ENCODE peak calls at places on chromosomes 6 and 20, in ten cellular contexts. P is colonic mucosa, L is fibroblast of lung, Y is upper lobe of left lung, Z is body of pancreas, W is prostate gland, R is heart left ventricle, S is heart right ventricle, T is mammary epithelial cell, A is A549. E is an unnamed sample.

GRCh38 chr6:108707328-108707976 is 140.8 kb upstream of the ARMC2 start:
- DNase-seq in P (peak; percentile 38), L (peak; percentile 81), Y (no peak), Z (peak; percentile 33), W (peak; percentile 44), R (no peak), S (no peak), T (no peak), A (no peak), E (peak; percentile 53)

GRCh38 chr20:19784511-19785172 is 26.6 kb downstream of the RIN2 start:
- DNase-seq in P (peak; percentile 73), L (peak; percentile 89), Y (peak; percentile 85), Z (peak; percentile 64), W (peak; percentile 79), R (peak; percentile 76), S (peak; percentile 81), T (peak; percentile 82), A (peak; percentile 68), E (peak; percentile 93)

GRCh38 chr20:35716330-35716729 is 17.1 kb downstream of the ROMO1 start:
- DNase-seq in P (no peak), L (no peak), Y (no peak), Z (no peak), W (no peak), R (no peak), S (no peak), T (no peak), A (no peak), E (no peak)

GRCh38 chr6:15400572-15401004 is 154.7 kb downstream of the JARID2 start:
- DNase-seq in P (peak; percentile 59), L (peak; percentile 48), Y (peak; percentile 70), Z (peak; percentile 18), W (peak; percentile 24), R (peak; percentile 79), S (peak; percentile 78), T (no peak), A (peak; percentile 15), E (peak; percentile 32)

GRCh38 chr6:117829594-117830319 is 77.3 kb upstream of the SLC35F1 start:
- DNase-seq in P (no peak), L (peak; percentile 22), Y (no peak), Z (no peak), W (no peak), R (no peak), S (no peak), T (peak; percentile 33), A (peak; percentile 9), E (peak; percentile 51)

GRCh38 chr20:25453035-25453810 is 45.8 kb downstream of the GINS1 start:
- DNase-seq in P (no peak), L (peak; percentile 27), Y (no peak), Z (no peak), W (no peak), R (no peak), S (no peak), T (peak; percentile 58), A (no peak), E (peak; percentile 24)

GRCh38 chr20:4513720-4514119 is 208.0 kb upstream of the PRND start:
- DNase-seq in P (no peak), L (peak; percentile 73), Y (no peak), Z (no peak), W (no peak), R (no peak), S (no peak), T (peak; percentile 85), A (peak; percentile 48), E (peak; percentile 92)

GRCh38 chr20:24291066-24291465 is 178.4 kb upstream of the SYNDIG1 start:
- DNase-seq in P (no peak), L (no peak), Y (no peak), Z (no peak), W (no peak), R (no peak), S (no peak), T (no peak), A (no peak), E (no peak)

GRCh38 chr20:22180244-22180643 is 404.1 kb downstream of the FOXA2 start:
- DNase-seq in P (no peak), L (no peak), Y (no peak), Z (no peak), W (no peak), R (no peak), S (no peak), T (no peak), A (peak; percentile 24), E (no peak)

GRCh38 chr6:32153835-32154513 is at the start of gene PPT2:
- DNase-seq in P (peak; percentile 84), L (peak; percentile 95), Y (peak; percentile 76), Z (peak; percentile 82), W (peak; percentile 80), R (peak; percentile 94), S (peak; percentile 95), T (peak; percentile 72), A (peak; percentile 45), E (peak; percentile 94)

GRCh38 chr6:32153252-32153834 is 598 bp upstream of the PPT2 start:
- DNase-seq in P (peak; percentile 46), L (peak; percentile 45), Y (peak; percentile 63), Z (no peak), W (no peak), R (no peak), S (peak; percentile 42), T (peak; percentile 13), A (peak; percentile 40), E (no peak)

GRCh38 chr6:32151131-32151884 is 431 bp downstream of the PRRT1 start:
- DNase-seq in P (no peak), L (no peak), Y (no peak), Z (no peak), W (no peak), R (no peak), S (no peak), T (no peak), A (no peak), E (no peak)

GRCh38 chr6:32151885-32152311 is at the start of gene PRRT1:
- DNase-seq in P (no peak), L (no peak), Y (no peak), Z (no peak), W (no peak), R (no peak), S (no peak), T (no peak), A (no peak), E (no peak)

GRCh38 chr6:32152414-32153251 is 894 bp upstream of the PRRT1 start:
- DNase-seq in P (no peak), L (peak; percentile 32), Y (no peak), Z (no peak), W (no peak), R (no peak), S (no peak), T (peak; percentile 4), A (no peak), E (peak; percentile 25)
- H3K4me3 ChIP-seq in P (peak overlapping the region; percentile 60), L (peak overlapping the region; percentile 96), Y (peak overlapping the region; percentile 76), Z (no peak overlapping the region), W (peak overlapping the region; percentile 61), R (peak overlapping the region; percentile 69), S (peak overlapping the region; percentile 58), T (peak overlapping the region; percentile 78), A (peak overlapping the region; percentile 59), E (peak overlapping the region; percentile 82)

DNA sequence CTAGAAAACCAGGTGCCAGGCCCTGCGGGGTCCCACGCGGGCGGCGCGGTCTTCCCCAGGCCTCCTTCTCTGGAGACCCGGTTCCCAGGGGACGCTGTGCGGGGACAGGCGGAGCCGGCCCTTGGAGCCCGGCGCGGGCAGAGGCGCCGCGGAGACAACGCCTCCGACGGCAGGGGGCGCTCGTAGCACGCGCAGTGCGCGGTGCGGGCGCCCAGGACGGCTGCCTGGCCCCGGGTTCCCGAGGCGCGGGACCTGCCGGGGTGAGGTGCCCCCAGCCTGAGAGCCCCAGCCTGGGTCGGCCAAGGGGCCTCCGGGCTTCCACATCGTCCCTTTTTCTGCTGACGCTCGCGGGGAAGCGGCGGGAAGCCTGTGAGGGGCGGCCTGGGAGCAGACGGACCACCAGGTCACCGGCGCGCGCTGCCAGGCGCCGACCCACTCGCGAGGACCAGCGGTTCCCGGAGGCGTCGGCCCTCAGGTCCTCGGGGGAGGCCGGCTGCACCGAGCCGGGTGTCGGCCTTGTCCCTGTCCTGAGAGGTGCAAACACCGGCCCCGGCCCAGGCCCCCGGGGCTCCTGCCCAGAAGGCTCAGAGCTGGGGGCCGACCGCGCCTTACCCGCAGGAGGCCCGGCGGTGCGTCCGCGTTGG is 5.2 kb upstream of the FOXC1 start:
- DNase-seq in P (peak; percentile 61), L (peak; percentile 35), Y (peak; percentile 56), Z (peak; percentile 69), W (peak; percentile 58), R (no peak), S (no peak), T (peak; percentile 48), A (no peak), E (peak; percentile 33)
- TF ChIP-seq CTCF in P (peak; percentile 98), L (peak; percentile 85), Y (peak; percentile 96), Z (peak; percentile 93), W (peak; percentile 95), R (peak; percentile 100), S (peak; percentile 98), T (peak; percentile 80), A (peak; percentile 89), E (peak; percentile 68)

GRCh38 chr6:41727705-41728072 is 7.7 kb downstream of the TFEB start:
- DNase-seq in P (no peak), L (no peak), Y (no peak), Z (no peak), W (no peak), R (no peak), S (no peak), T (no peak), A (no peak), E (no peak)

GRCh38 chr6:41729624-41730023 is 5.8 kb downstream of the TFEB start:
- DNase-seq in P (no peak), L (no peak), Y (no peak), Z (no peak), W (no peak), R (no peak), S (no peak), T (no peak), A (no peak), E (no peak)

GRCh38 chr6:41730531-41731436 is 4.6 kb downstream of the TFEB start:
- DNase-seq in P (no peak), L (no peak), Y (no peak), Z (no peak), W (no peak), R (no peak), S (no peak), T (no peak), A (no peak), E (no peak)

GRCh38 chr6:41728073-41728936 is 7.1 kb downstream of the TFEB start:
- DNase-seq in P (peak; percentile 49), L (no peak), Y (no peak), Z (peak; percentile 45), W (peak; percentile 89), R (no peak), S (no peak), T (no peak), A (no peak), E (no peak)

DNA sequence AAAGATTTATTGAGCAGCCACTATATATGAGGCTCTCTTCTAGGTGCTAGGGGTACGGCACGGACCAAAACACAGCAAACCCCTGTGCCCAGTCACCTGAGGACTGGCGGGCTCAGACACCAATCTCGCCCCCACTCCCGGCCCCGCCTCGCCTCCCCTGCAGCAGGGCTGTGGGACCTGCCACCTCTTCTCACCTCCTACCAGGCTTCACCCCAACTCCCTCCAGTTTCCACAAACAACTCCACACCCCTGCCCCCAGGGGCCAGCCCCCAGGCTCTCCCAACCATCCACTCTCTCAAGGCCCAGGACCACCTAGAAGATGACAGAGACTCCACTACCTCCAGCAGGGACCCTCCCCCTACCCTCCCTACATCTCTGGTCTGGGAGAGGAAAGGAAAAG is 6.5 kb downstream of the TFEB start:
- DNase-seq in P (no peak), L (no peak), Y (no peak), Z (no peak), W (no peak), R (no peak), S (no peak), T (no peak), A (no peak), E (no peak)
- H3K4me3 ChIP-seq in P (no peak overlapping the region), L (no peak overlapping the region), Y (no peak overlapping the region), Z (no peak overlapping the region), W (no peak overlapping the region), R (no peak overlapping the region), S (no peak overlapping the region), T (no peak overlapping the region), A (no peak overlapping the region), E (no peak overlapping the region)

GRCh38 chr20:10047427-10047826 is 12.6 kb downstream of the ANKEF1 start:
- DNase-seq in P (no peak), L (peak; percentile 22), Y (no peak), Z (no peak), W (no peak), R (no peak), S (no peak), T (no peak), A (peak; percentile 42), E (no peak)
- TF ChIP-seq CTCF in P (no peak), L (peak; percentile 21), Y (no peak), Z (no peak), W (no peak), R (no peak), S (no peak), T (no peak), A (peak; percentile 32), E (peak; percentile 33)